ENCODE peak calls at places on chromosome 10, in five cellular contexts. O, G, K, Q and F are unnamed samples.

GRCh38 chr10:59885430-59886134 is 20.8 kb downstream of the CCDC6 start:
- DNase-seq in Q (no peak), G (no peak), O (no peak), K (no peak), F (no peak)

GRCh38 chr10:94133239-94133638 is 139.5 kb downstream of the PLCE1 start:
- DNase-seq in Q (no peak), K (peak; percentile 13), G (no peak), O (no peak), F (no peak)

GRCh38 chr10:6162589-6163356 is 40.0 kb upstream of the PFKFB3 start:
- DNase-seq in Q (no peak), G (peak; percentile 43), O (no peak), K (no peak), F (no peak)

GRCh38 chr10:18793951-18794350 is 134.7 kb downstream of the ARL5B start:
- DNase-seq in G (no peak), K (peak; percentile 38), O (no peak), Q (no peak), F (no peak)

GRCh38 chr10:90862908-90863514 is 5.2 kb upstream of the HTR7 start:
- DNase-seq in Q (no peak), G (no peak), O (no peak), K (peak; percentile 43), F (no peak)

GRCh38 chr10:108388716-108389115 is 1224.2 kb upstream of the SORCS1 start:
- DNase-seq in Q (no peak), G (no peak), K (peak; percentile 13), O (no peak), F (no peak)

GRCh38 chr10:112666070-112666469 is 219.1 kb downstream of the VTI1A start:
- DNase-seq in Q (no peak), G (no peak), O (no peak), K (peak; percentile 3), F (no peak)

GRCh38 chr10:133359554-133359971 is 1.7 kb upstream of the FUOM start:
- DNase-seq in K (no peak), Q (no peak), G (peak; percentile 77), O (no peak), F (peak; percentile 61)

GRCh38 chr10:8444630-8445029 is 390.1 kb downstream of the GATA3 start:
- DNase-seq in K (peak; percentile 20), O (no peak), Q (no peak), G (no peak), F (peak; percentile 65)

GRCh38 chr10:36489181-36489927 is 636.0 kb upstream of the ANKRD30A start:
- DNase-seq in G (no peak), K (no peak), Q (no peak), O (no peak), F (no peak)

DNA sequence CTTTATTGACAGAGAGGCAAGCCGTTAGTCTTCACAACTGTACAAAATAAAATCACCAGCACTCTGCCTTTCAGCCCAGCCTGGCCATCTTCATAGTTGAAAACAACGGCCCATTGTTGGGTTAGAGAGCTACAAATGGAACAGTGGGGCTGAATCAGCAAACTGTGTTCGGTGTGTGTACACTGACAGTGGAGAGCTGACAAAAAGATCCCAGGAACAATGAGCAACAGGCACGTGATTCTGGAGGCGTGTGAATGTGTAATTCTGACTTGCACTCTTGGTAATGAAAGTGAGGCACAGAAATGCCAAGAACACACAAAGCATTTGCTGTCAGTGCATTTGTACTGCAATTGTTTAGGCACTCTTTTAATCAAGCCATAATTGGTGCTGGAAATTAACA is 303.7 kb downstream of the WDR11 start:
- DNase-seq in Q (no peak), K (peak; percentile 68), O (no peak), G (peak; percentile 41), F (no peak)
- H3K4me3 ChIP-seq in Q (no peak overlapping the region), K (no peak overlapping the region), O (no peak overlapping the region), G (no peak overlapping the region), F (no peak overlapping the region)

DNA sequence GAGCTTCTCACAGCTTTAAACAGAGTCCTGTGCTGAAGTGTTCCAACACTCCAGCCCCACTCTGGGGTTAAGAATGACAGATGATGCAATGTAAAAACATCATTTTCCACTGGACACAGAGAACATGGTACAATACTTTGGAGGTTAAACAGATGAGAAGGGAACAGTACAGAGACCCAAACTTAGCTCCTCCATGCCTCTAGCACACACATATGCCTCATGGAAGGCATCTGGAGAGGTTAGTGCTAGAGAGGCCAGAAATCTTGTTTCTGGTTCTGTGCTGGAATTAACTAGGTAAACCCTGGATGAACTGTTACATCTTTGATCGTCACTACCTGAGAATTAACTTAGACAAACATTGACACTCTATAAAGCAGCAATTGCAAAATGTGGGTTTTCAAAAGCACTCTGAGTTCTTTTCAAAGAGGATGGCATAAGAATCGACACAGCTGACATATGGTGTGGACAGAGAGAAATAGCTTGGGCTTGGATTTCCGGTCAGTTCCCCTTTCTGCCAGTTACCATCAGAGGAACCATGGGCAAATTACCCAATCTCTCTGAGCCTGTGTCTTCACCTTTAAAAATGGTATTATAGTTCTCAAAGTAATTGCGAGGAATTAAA is 81.9 kb downstream of the KCNMA1 start:
- DNase-seq in Q (no peak), G (no peak), K (no peak), O (no peak), F (no peak)
- H3K4me1 ChIP-seq in Q (peaks cover 38% of the 10 kb centered on the region), G (no peaks in the 10 kb centered on the region), K (no peaks in the 10 kb centered on the region), O (peaks cover 6% of the 10 kb centered on the region), F (no peaks in the 10 kb centered on the region)

GRCh38 chr10:50992356-50992866 is 81.9 kb upstream of the PRKG1 start:
- DNase-seq in G (no peak), Q (no peak), O (peak; percentile 56), K (no peak), F (no peak)
- H3K4me3 ChIP-seq in G (peak overlapping the region; percentile 64), Q (peak overlapping the region; percentile 72), O (peak overlapping the region; percentile 48), K (peak overlapping the region; percentile 66), F (no peak overlapping the region)

GRCh38 chr10:110574420-110574819 is 6.9 kb downstream of the SMC3 start:
- DNase-seq in K (peak; percentile 8), G (no peak), O (no peak), Q (no peak), F (no peak)
- H3K4me1 ChIP-seq in K (peaks cover 8% of the 10 kb centered on the region), G (no peaks in the 10 kb centered on the region), O (peaks cover 48% of the 10 kb centered on the region), Q (peaks cover 58% of the 10 kb centered on the region), F (peaks cover 34% of the 10 kb centered on the region)